ENCODE peak calls at places on chromosomes 1 and 21, in four cellular contexts. W is stimulated activated CD4-positive, alpha-beta T cell treated with anti-CD3 and anti-CD28 coated beads, Interleukin-1b, Interleukin-23, amount 100 ng/mL, for 24 hours; U is NCI-H524; N is HT-29. Y is an unnamed sample.

GRCh38 chr21:25862112-25862511 is 127.3 kb downstream of the GABPA start:
- DNase-seq in W (no peak), U (no peak), N (no peak), Y (no peak)

GRCh38 chr1:228440761-228441500 is 24.3 kb upstream of the TRIM17 start:
- DNase-seq in W (no peak), U (no peak), N (no peak), Y (no peak)

GRCh38 chr1:170533331-170533730 is 1.4 kb downstream of the GORAB start:
- DNase-seq in W (no peak), U (no peak), N (no peak), Y (no peak)

GRCh38 chr1:9025474-9025873 is 749 bp downstream of the SLC2A7 start:
- DNase-seq in W (no peak), U (no peak), N (no peak), Y (no peak)

GRCh38 chr1:2275796-2276536 is 47.8 kb downstream of the SKI start:
- DNase-seq in W (no peak), U (no peak), N (peak), Y (no peak)

GRCh38 chr1:1137256-1138045 is 21.6 kb upstream of the C1orf159 start:
- DNase-seq in W (peak), U (no peak), N (peak), Y (no peak)

GRCh38 chr1:165903672-165904071 is 76.3 kb downstream of the UCK2 start:
- DNase-seq in W (no peak), U (no peak), N (peak), Y (peak)

GRCh38 chr1:60765204-60765603 is 317.2 kb upstream of the NFIA start:
- DNase-seq in W (no peak), U (peak), N (peak), Y (peak)

GRCh38 chr21:43193651-43194302 is 25.0 kb downstream of the CRYAA start:
- DNase-seq in W (no peak), U (no peak), N (no peak), Y (no peak)

GRCh38 chr1:175129997-175130648 is 62.5 kb downstream of the KIAA0040 start:
- DNase-seq in W (no peak), U (peak), N (no peak), Y (no peak)

GRCh38 chr1:214864896-214865688 is 217.4 kb upstream of the KCNK2 start:
- DNase-seq in W (no peak), U (no peak), N (no peak), Y (no peak)

GRCh38 chr1:178086294-178087255 is 7.3 kb upstream of the RASAL2 start:
- DNase-seq in W (no peak), U (no peak), N (no peak), Y (no peak)

GRCh38 chr21:21179619-21180336 is 181.6 kb downstream of the NCAM2 start:
- DNase-seq in W (no peak), U (no peak), N (no peak), Y (no peak)

GRCh38 chr1:1569341-1569740 is 5.3 kb downstream of the SSU72 start:
- DNase-seq in W (no peak), U (no peak), N (no peak), Y (no peak)

GRCh38 chr1:174953657-174954435 is 45.9 kb upstream of the CACYBP start:
- DNase-seq in W (no peak), U (peak), N (peak), Y (peak)

GRCh38 chr1:93979718-93980319 is 70.6 kb upstream of the GCLM start:
- DNase-seq in W (no peak), U (peak), N (no peak), Y (no peak)

GRCh38 chr1:3787347-3787710 is 9.0 kb downstream of the LRRC47 start:
- DNase-seq in W (no peak), U (no peak), N (no peak), Y (no peak)

GRCh38 chr1:156816561-156817328 is at the start of gene SH2D2A:
- DNase-seq in W (peak), U (no peak), N (no peak), Y (no peak)